ENCODE peak calls at places on chromosomes 6 and 20, in four cellular contexts. R, D, W and Y are unnamed samples.

GRCh38 chr20:17504326-17504897 is 26.8 kb downstream of the BFSP1 start:
- DNase-seq in D (no peak), W (no peak), R (no peak), Y (no peak)

GRCh38 chr6:152121910-152122309 is 314.4 kb downstream of the ESR1 start:
- DNase-seq in W (no peak), D (no peak), R (no peak), Y (no peak)

GRCh38 chr6:166614589-166614988 is 12.5 kb downstream of the RPS6KA2 start:
- DNase-seq in D (no peak), W (no peak), R (no peak), Y (no peak)

GRCh38 chr6:72321741-72322140 is 300.1 kb upstream of the KCNQ5 start:
- DNase-seq in W (no peak), D (no peak), R (peak), Y (peak)

GRCh38 chr6:42315991-42316378 is 98.3 kb upstream of the MRPS10 start:
- DNase-seq in W (no peak), R (peak), D (no peak), Y (peak)

GRCh38 chr6:82217014-82217621 is 30.4 kb downstream of the IBTK start:
- DNase-seq in D (no peak), W (no peak), R (no peak), Y (no peak)

GRCh38 chr20:25178563-25179438 is 16.7 kb upstream of the ENTPD6 start:
- DNase-seq in R (peak), D (no peak), W (no peak), Y (peak)

GRCh38 chr6:11774392-11774791 is 4.2 kb downstream of the ADTRP start:
- DNase-seq in R (no peak), W (no peak), D (no peak), Y (no peak)

GRCh38 chr6:44122821-44123220 is 4.4 kb downstream of the MRPL14 start:
- DNase-seq in D (no peak), W (no peak), R (no peak), Y (no peak)

GRCh38 chr6:29647927-29648642 is 8.8 kb upstream of the MOG start:
- DNase-seq in W (no peak), R (peak), D (no peak), Y (peak)
- TF ChIP-seq CTCF in W (peak), R (peak), D (peak), Y (peak)

GRCh38 chr6:107735906-107736635 is 88.0 kb downstream of the SCML4 start:
- DNase-seq in W (no peak), D (peak), R (no peak), Y (no peak)
- H3K4me3 ChIP-seq in W (no peak), D (no peak), R (no peak), Y (no peak)

GRCh38 chr20:47360207-47360488 is 3.6 kb upstream of the ZMYND8 start:
- DNase-seq in D (no peak), R (no peak), W (no peak), Y (peak)

GRCh38 chr20:47359533-47360206 is 3.2 kb upstream of the ZMYND8 start:
- DNase-seq in W (no peak), R (no peak), D (no peak), Y (no peak)

GRCh38 chr20:47358052-47358671 is 1.7 kb upstream of the ZMYND8 start:
- DNase-seq in W (no peak), R (no peak), D (no peak), Y (no peak)

GRCh38 chr20:47357296-47358051 is 975 bp upstream of the ZMYND8 start:
- DNase-seq in D (peak), W (peak), R (peak), Y (peak)

GRCh38 chr20:47358672-47359532 is 2.4 kb upstream of the ZMYND8 start:
- DNase-seq in R (no peak), D (peak), W (peak), Y (peak)
- TF ChIP-seq CTCF in R (no peak), D (no peak), W (no peak), Y (no peak)

DNA sequence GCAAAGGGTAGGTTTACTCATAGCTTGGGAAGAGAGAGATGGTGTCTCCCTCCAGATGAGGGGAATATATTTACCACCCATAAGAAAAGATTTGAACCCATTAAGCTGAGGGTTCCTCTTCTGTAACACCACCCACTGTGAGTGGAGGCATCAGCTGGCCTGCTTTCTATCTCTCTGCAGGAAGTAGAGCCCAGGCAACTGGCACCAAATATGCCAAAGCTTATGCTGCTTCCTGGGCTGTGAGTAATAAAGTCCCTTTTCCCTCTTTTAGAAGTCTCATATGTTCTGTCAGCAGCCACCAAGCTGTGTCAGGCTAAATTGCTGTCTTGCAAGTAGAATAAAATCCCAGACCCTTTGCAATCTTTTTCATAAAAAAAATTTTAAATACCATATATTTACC is 241.4 kb downstream of the LAMA2 start:
- DNase-seq in R (no peak), W (no peak), D (no peak), Y (no peak)
- H3K4me3 ChIP-seq in R (no peak), W (no peak), D (no peak), Y (no peak)

DNA sequence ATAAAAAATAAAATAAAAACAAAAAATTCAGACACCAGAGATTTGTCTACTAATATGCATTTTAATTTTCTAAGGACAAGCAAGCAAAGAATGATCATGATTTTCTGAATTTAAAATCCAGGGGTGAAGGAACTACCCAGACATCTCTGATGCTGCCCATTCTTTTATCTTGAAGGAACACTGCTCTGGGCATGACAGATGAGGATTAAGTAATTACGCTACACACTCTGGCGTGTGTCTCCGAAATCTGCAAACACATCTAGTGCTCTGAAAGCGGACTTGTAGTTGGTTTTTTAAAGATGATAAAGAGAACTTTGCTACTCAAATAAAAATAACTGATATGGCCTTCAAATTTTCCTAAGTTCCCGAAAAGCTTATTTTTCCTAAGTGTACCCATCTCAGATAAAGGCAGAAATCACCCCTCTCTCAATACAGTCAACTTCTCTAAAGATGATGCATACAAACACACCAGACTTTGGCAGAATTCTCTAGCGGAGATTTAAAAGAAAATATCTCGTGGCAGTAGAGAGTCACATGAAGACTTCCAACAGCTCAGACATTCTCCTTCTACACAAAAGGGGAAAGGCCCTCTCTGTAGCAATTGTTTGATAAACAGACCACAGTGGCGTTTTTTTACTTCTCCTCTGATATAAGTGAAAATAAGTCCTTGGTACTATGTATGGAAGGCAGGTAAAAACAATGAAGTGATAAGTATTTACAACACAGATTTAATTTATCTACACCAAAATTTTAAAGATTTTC is 133.8 kb downstream of the BACH2 start:
- DNase-seq in D (no peak), W (no peak), R (no peak), Y (no peak)
- TF ChIP-seq CTCF in D (no peak), W (no peak), R (no peak), Y (no peak)

GRCh38 chr6:105302617-105303128 is 100.2 kb downstream of the PREP start:
- DNase-seq in R (no peak), D (no peak), W (no peak), Y (no peak)
- H3K4me3 ChIP-seq in R (no peak), D (no peak), W (no peak), Y (no peak)

DNA sequence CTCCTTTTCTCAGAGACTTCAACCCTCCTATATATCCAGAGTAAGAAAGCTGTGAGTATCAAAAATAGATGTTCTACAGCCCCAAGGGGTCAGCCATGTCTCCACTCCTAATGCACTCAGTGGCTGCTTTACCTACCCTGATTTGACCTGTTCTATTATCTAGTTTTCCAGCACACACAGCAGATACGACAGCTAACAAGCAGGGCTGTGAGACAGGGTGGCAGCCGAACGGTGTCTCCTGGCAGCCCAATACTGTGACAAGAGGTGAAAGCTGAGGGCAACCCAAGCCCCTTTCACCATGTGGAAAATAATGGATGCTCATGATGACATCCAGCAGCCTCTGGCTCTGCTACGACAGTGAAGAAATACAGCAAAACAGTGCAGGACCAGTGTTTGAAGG is 67.9 kb downstream of the KIF13A start:
- DNase-seq in W (no peak), D (no peak), R (no peak), Y (no peak)
- TF ChIP-seq CTCF in W (no peak), D (no peak), R (no peak), Y (no peak)

GRCh38 chr6:30207619-30208295 is 5.4 kb downstream of the TRIM26 start:
- DNase-seq in W (no peak), R (no peak), D (no peak), Y (peak)
- H3K4me3 ChIP-seq in W (no peak), R (peak), D (no peak), Y (no peak)

DNA sequence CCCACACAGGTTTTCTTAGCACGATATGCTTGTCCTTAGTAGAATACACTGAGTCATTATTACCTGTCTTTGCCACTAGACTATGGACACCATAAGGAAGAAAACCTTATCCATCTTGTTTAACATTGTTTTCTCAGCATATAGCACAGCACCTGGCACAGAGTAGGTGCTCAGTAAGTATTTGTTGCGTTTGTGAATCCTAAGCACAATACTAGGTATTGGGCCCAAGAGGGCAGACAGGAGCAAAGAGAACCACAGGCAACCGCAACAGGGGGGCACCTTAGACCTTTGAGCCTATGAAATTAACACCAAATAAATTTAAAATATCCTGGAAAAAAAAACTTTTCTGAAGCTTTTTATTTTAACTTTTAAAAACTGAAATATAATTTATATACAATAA is 3.7 kb upstream of the NCOA6 start:
- DNase-seq in R (no peak), D (peak), W (no peak), Y (no peak)
- TF ChIP-seq CTCF in R (no peak), D (no peak), W (no peak), Y (no peak)